ENCODE peak calls at places on chromosomes 4 and X, in four cellular contexts. One of them, this sample, is unnamed.
A peak's percentile ranks its signal among the peaks of the same experiment; 100 is the strongest.

GRCh38 chr4:21948347-21949072 is at the start of gene KCNIP4:
- DNase-seq in uterus: peak; percentile 21
- DNase-seq in lung: no peak
- DNase-seq in astrocyte of the spinal cord: peak; percentile 27
- DNase-seq in this sample: peak; percentile 49

GRCh38 chrX:9858080-9858479 is 71.9 kb downstream of the SHROOM2 start:
- DNase-seq in astrocyte of the spinal cord: no peak
- DNase-seq in uterus: no peak
- DNase-seq in lung: no peak
- DNase-seq in this sample: no peak

GRCh38 chr4:65089666-65090065 is 580.6 kb downstream of the EPHA5 start:
- DNase-seq in uterus: no peak
- DNase-seq in lung: no peak
- DNase-seq in astrocyte of the spinal cord: peak; percentile 43
- DNase-seq in this sample: no peak

GRCh38 chrX:114075073-114075673 is 508.7 kb upstream of the HTR2C start:
- DNase-seq in astrocyte of the spinal cord: peak; percentile 2
- DNase-seq in lung: no peak
- DNase-seq in uterus: no peak
- DNase-seq in this sample: no peak

GRCh38 chr4:153243464-153243863 is 39.2 kb downstream of the TRIM2 start:
- DNase-seq in astrocyte of the spinal cord: no peak
- DNase-seq in lung: no peak
- DNase-seq in uterus: no peak
- DNase-seq in this sample: no peak

GRCh38 chr4:186752310-186752709 is 28.7 kb upstream of the FAT1 start:
- DNase-seq in astrocyte of the spinal cord: no peak
- DNase-seq in lung: no peak
- DNase-seq in uterus: no peak
- DNase-seq in this sample: no peak

GRCh38 chr4:40165931-40166330 is 30.9 kb upstream of the RHOH start:
- DNase-seq in lung: no peak
- DNase-seq in uterus: no peak
- DNase-seq in astrocyte of the spinal cord: no peak
- DNase-seq in this sample: no peak

GRCh38 chr4:56424697-56425514 is 10.5 kb downstream of the PPAT start:
- DNase-seq in lung: no peak
- DNase-seq in astrocyte of the spinal cord: peak; percentile 46
- DNase-seq in uterus: no peak
- DNase-seq in this sample: no peak

GRCh38 chr4:104591505-104591904 is 96.8 kb upstream of the CXXC4 start:
- DNase-seq in lung: no peak
- DNase-seq in astrocyte of the spinal cord: no peak
- DNase-seq in uterus: no peak
- DNase-seq in this sample: no peak

GRCh38 chrX:10280061-10280460 is 123.3 kb downstream of the CLCN4 start:
- DNase-seq in astrocyte of the spinal cord: no peak
- DNase-seq in uterus: no peak
- DNase-seq in lung: no peak
- DNase-seq in this sample: no peak

GRCh38 chr4:30744386-30744785 is 24.2 kb downstream of the PCDH7 start:
- DNase-seq in astrocyte of the spinal cord: no peak
- DNase-seq in uterus: no peak
- DNase-seq in lung: no peak
- DNase-seq in this sample: no peak

GRCh38 chrX:747176-747575 is 116.6 kb downstream of the SHOX start:
- DNase-seq in astrocyte of the spinal cord: no peak
- DNase-seq in lung: no peak
- DNase-seq in uterus: no peak
- DNase-seq in this sample: no peak

GRCh38 chrX:72201836-72202536 is 20.4 kb downstream of the PIN4 start:
- DNase-seq in astrocyte of the spinal cord: peak; percentile 83
- DNase-seq in lung: no peak
- DNase-seq in uterus: no peak
- DNase-seq in this sample: no peak

DNA sequence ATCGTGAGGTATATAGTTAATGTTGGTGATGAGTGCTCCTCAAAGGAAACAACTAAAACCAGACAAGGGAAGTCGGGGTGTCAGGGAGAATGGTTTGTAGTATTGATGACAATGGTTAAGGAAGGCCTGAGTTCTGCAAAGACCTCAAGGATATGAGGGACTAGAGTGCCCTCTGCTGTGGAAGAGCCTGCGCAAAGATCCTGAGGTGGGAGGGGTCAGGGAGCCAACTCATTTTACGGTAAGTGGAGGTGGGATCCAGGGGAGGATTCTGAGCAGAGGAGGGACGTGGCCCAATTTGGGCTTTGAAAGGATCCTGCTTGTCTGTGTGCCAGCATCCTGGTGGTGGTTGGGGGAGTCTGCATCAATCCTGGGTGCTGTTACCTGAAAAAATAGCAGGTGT is 11.3 kb downstream of the UBA1 start:
- DNase-seq in lung: no peak
- DNase-seq in astrocyte of the spinal cord: no peak
- DNase-seq in uterus: no peak
- DNase-seq in this sample: no peak
- TF ChIP-seq CTCF in lung: no peak
- TF ChIP-seq CTCF in astrocyte of the spinal cord: peak; percentile 13
- TF ChIP-seq CTCF in uterus: no peak
- TF ChIP-seq CTCF in this sample: no peak

DNA sequence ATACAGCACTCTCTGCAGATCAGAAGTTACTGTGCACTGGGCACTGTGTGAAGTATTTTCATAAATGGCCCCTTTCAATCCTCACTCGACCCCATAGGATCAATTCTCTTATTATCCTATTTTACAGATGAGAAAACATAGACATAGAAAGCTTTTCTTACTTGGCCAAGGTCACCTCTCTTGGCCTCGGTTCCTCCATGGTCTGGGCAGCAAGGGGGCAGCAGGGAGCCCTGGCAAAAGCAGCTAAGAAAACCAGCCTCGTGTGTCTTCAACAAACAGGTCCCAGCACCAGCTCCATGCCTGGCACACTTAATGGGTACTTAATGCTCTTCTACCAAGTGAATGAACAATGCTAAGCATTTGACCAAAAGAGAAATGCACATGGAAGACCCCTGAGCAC is 34.4 kb downstream of the BST1 start:
- DNase-seq in astrocyte of the spinal cord: no peak
- DNase-seq in lung: no peak
- DNase-seq in uterus: no peak
- DNase-seq in this sample: no peak
- TF ChIP-seq CTCF in astrocyte of the spinal cord: peak; percentile 15
- TF ChIP-seq CTCF in lung: no peak
- TF ChIP-seq CTCF in uterus: no peak
- TF ChIP-seq CTCF in this sample: no peak

GRCh38 chrX:30593435-30594200 is 16.1 kb upstream of the TASL start:
- DNase-seq in lung: no peak
- DNase-seq in astrocyte of the spinal cord: no peak
- DNase-seq in uterus: no peak
- DNase-seq in this sample: no peak
- TF ChIP-seq CTCF in lung: no peak
- TF ChIP-seq CTCF in astrocyte of the spinal cord: no peak
- TF ChIP-seq CTCF in uterus: no peak
- TF ChIP-seq CTCF in this sample: no peak

GRCh38 chr4:13930155-13930554 is 302.6 kb upstream of the BOD1L1 start:
- DNase-seq in lung: no peak
- DNase-seq in astrocyte of the spinal cord: no peak
- DNase-seq in uterus: no peak
- DNase-seq in this sample: no peak

GRCh38 chr4:13928214-13928613 is 300.7 kb upstream of the BOD1L1 start:
- DNase-seq in uterus: no peak
- DNase-seq in lung: no peak
- DNase-seq in astrocyte of the spinal cord: no peak
- DNase-seq in this sample: no peak

GRCh38 chr4:13938299-13938698 is 310.8 kb upstream of the BOD1L1 start:
- DNase-seq in uterus: no peak
- DNase-seq in lung: no peak
- DNase-seq in astrocyte of the spinal cord: no peak
- DNase-seq in this sample: no peak

DNA sequence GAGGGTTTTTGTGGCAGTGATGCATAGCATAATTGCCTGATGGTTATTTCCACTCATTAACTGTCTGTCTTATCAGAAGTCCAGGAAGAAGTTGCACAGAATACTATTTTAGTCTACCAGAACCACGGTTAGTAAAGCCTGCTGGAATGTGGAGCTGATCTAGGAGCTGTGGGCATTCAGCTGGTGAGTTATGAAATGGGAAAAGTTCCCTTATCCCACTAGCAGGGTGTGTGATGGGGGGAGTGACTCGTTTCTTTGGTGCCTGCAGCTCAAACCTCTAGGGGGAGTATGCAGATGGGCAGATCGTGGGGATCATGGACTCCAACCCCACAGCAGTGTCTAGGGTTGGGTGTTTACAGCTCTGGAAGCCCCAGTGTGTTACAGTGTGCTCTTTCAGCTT is 305.6 kb upstream of the BOD1L1 start:
- DNase-seq in astrocyte of the spinal cord: peak; percentile 16
- DNase-seq in lung: no peak
- DNase-seq in uterus: no peak
- DNase-seq in this sample: no peak
- TF ChIP-seq CTCF in astrocyte of the spinal cord: no peak
- TF ChIP-seq CTCF in lung: no peak
- TF ChIP-seq CTCF in uterus: no peak
- TF ChIP-seq CTCF in this sample: no peak

GRCh38 chr4:125317526-125317880 is 2.7 kb downstream of the FAT4 start:
- DNase-seq in astrocyte of the spinal cord: peak; percentile 53
- DNase-seq in lung: no peak
- DNase-seq in uterus: peak; percentile 43
- DNase-seq in this sample: peak; percentile 12
- TF ChIP-seq CTCF in astrocyte of the spinal cord: peak; percentile 64
- TF ChIP-seq CTCF in lung: no peak
- TF ChIP-seq CTCF in uterus: peak; percentile 16
- TF ChIP-seq CTCF in this sample: peak; percentile 63

GRCh38 chrX:134907302-134907701 is 83.5 kb upstream of the SMIM10 start:
- DNase-seq in lung: no peak
- DNase-seq in uterus: no peak
- DNase-seq in astrocyte of the spinal cord: no peak
- DNase-seq in this sample: no peak

GRCh38 chrX:134909258-134909657 is 81.5 kb upstream of the SMIM10 start:
- DNase-seq in lung: no peak
- DNase-seq in uterus: no peak
- DNase-seq in astrocyte of the spinal cord: no peak
- DNase-seq in this sample: no peak

GRCh38 chrX:134911348-134911747 is 79.4 kb upstream of the SMIM10 start:
- DNase-seq in uterus: no peak
- DNase-seq in astrocyte of the spinal cord: no peak
- DNase-seq in lung: no peak
- DNase-seq in this sample: no peak

DNA sequence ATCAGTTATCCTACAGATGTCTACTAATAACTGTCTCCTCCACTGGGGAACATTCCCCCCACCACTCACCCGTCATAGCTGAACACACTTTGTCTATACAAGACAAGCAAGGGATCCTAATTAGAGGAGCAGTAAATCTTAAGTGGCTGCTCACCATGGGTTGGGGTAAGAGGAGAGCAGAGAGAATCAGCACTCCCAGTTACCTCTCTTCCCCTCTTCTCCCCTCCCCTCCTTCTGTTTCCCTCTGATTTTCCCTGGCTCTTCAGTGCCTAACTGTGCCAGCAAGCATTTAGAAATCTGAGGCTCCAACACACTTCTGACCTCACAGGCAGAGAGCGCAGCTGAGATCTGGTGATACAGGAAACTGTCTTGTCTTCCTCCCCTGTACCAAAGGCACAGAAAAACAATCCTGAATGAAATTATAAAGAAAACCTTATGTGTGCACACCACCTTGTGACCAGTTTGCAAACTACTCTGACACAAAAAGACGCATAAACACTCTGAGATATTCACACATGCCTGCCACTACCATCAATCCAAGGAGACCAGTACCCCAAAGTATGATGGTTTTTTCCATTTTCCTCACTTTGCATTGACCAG is 82.5 kb upstream of the SMIM10 start:
- DNase-seq in uterus: no peak
- DNase-seq in astrocyte of the spinal cord: peak; percentile 35
- DNase-seq in lung: no peak
- DNase-seq in this sample: no peak
- TF ChIP-seq CTCF in uterus: peak; percentile 23
- TF ChIP-seq CTCF in astrocyte of the spinal cord: peak; percentile 29
- TF ChIP-seq CTCF in lung: no peak
- TF ChIP-seq CTCF in this sample: no peak